ENCODE peak calls at places on chromosomes 6 and 20, in four cellular contexts. X is HepG2, U is GM12878, H is H1. F is an unnamed sample.

GRCh38 chr6:41785689-41786450 is 1.6 kb upstream of the TOMM6 start:
- DNase-seq in H (no peak), X (no peak), U (no peak), F (no peak)

GRCh38 chr6:27889628-27890315 is 22.4 kb downstream of the OR2B2 start:
- DNase-seq in H (no peak), U (no peak), X (no peak), F (no peak)

GRCh38 chr6:167588181-167588919 is 238.4 kb upstream of the AFDN start:
- DNase-seq in H (no peak), X (peak; percentile 77), U (no peak), F (no peak)

GRCh38 chr6:137426007-137426689 is 68.0 kb downstream of the OLIG3 start:
- DNase-seq in H (no peak), X (no peak), U (no peak), F (no peak)

GRCh38 chr6:29728173-29728879 is 5.1 kb downstream of the HLA-F start:
- DNase-seq in X (no peak), U (no peak), H (no peak), F (no peak)

GRCh38 chr20:48910360-48910781 is 11.1 kb upstream of the ARFGEF2 start:
- DNase-seq in X (no peak), U (no peak), H (no peak), F (no peak)

GRCh38 chr6:138545621-138545980 is 46.3 kb upstream of the NHSL1 start:
- DNase-seq in H (no peak), U (no peak), X (no peak), F (peak; percentile 16)

GRCh38 chr6:141403827-141404226 is 728.9 kb upstream of the GJE1 start:
- DNase-seq in H (no peak), U (no peak), X (no peak), F (no peak)

GRCh38 chr20:17895641-17896246 is 72.8 kb downstream of the SNX5 start:
- DNase-seq in X (no peak), U (peak; percentile 11), H (no peak), F (no peak)

GRCh38 chr20:38892091-38892981 is 33.9 kb upstream of the FAM83D start:
- DNase-seq in H (no peak), U (peak; percentile 79), X (no peak), F (no peak)

GRCh38 chr20:4507288-4507719 is 214.4 kb upstream of the PRND start:
- DNase-seq in U (no peak), H (no peak), X (no peak), F (no peak)

GRCh38 chr6:123009101-123009500 is 13.1 kb downstream of the CLVS2 start:
- DNase-seq in H (no peak), X (no peak), U (no peak), F (no peak)

GRCh38 chr6:68615965-68616364 is 19.1 kb upstream of the ADGRB3 start:
- DNase-seq in H (no peak), X (no peak), U (no peak), F (no peak)

GRCh38 chr6:63936399-63936798 is 300.8 kb downstream of the PHF3 start:
- DNase-seq in X (peak; percentile 22), H (no peak), U (no peak), F (no peak)

GRCh38 chr6:3585320-3585935 is 128.6 kb upstream of the SLC22A23 start:
- DNase-seq in U (no peak), X (no peak), H (no peak), F (no peak)

GRCh38 chr6:41937881-41938574 is 3.6 kb downstream of the CCND3 start:
- DNase-seq in X (no peak), H (no peak), U (no peak), F (no peak)

GRCh38 chr6:32607263-32607987 is 17.8 kb upstream of the HLA-DRB1 start:
- DNase-seq in H (no peak), X (no peak), U (no peak), F (no peak)

GRCh38 chr6:29666826-29667130 is 9.9 kb downstream of the MOG start:
- DNase-seq in H (no peak), X (no peak), U (no peak), F (peak; percentile 64)

GRCh38 chr20:44610313-44610965 is 28.1 kb downstream of the PKIG start:
- DNase-seq in H (no peak), X (no peak), U (no peak), F (no peak)

GRCh38 chr6:55433446-55434130 is 106.3 kb downstream of the GFRAL start:
- DNase-seq in X (no peak), H (no peak), U (no peak), F (peak; percentile 20)

GRCh38 chr6:3307436-3307835 is 48.7 kb downstream of the PSMG4 start:
- DNase-seq in X (no peak), U (no peak), H (no peak), F (no peak)

GRCh38 chr6:3356056-3356823 is 97.5 kb downstream of the PSMG4 start:
- DNase-seq in U (peak; percentile 77), H (peak; percentile 43), X (peak; percentile 65), F (no peak)

GRCh38 chr6:167537816-167538215 is 212.9 kb downstream of the TTLL2 start:
- DNase-seq in H (no peak), X (no peak), U (no peak), F (no peak)

GRCh38 chr6:163170294-163170883 is 244.1 kb upstream of the QKI start:
- DNase-seq in U (no peak), H (no peak), X (no peak), F (peak; percentile 5)

GRCh38 chr20:58634121-58634817 is 16.8 kb upstream of the STX16 start:
- DNase-seq in X (no peak), U (no peak), H (no peak), F (no peak)

GRCh38 chr6:4224082-4224978 is 89.0 kb upstream of the ECI2 start:
- DNase-seq in H (no peak), U (no peak), X (no peak), F (no peak)

GRCh38 chr6:168716581-168716980 is 275.6 kb downstream of the SMOC2 start:
- DNase-seq in U (no peak), H (no peak), X (no peak), F (no peak)

GRCh38 chr6:109912136-109912535 is 66.0 kb upstream of the GPR6 start:
- DNase-seq in U (no peak), X (no peak), H (no peak), F (no peak)
- TF ChIP-seq ZNF274 in U (no peak), X (no peak), H (no peak), F (no peak)

DNA sequence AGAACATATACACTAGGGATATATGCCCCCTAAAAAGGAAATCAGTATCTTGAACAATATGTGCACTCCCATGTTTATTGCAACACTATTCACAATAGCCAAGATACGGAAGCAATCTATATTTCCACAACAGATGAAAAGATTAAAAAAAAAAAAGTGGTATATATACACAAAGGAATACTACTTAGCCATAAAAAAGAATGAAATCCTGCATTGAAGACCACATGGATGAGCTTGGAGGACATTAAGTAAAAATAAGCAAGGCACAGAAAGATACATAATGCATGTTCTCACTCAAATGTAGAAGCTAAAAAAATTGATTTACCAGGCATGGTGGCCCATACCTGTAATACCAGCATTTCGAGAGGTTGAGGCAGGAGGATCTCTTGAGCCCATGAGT is 4.6 kb downstream of the GOPC start:
- DNase-seq in U (no peak), X (no peak), H (no peak), F (no peak)
- H3K9ac ChIP-seq in U (no peak overlapping the region), X (no peak overlapping the region), H (no peak overlapping the region), F (no peak overlapping the region)

GRCh38 chr6:116528800-116529199 is 16.7 kb downstream of the TRAPPC3L start:
- DNase-seq in U (no peak), H (no peak), X (peak; percentile 20), F (no peak)
- TF ChIP-seq SUZ12 in U (no peak), H (no peak), X (no peak), F (no peak)

GRCh38 chr6:148747493-148748160 is 797 bp downstream of the UST start:
- DNase-seq in X (no peak), H (peak; percentile 33), U (no peak), F (no peak)
- TF ChIP-seq ZNF274 in X (no peak), H (no peak), U (no peak), F (no peak)

GRCh38 chr20:51388227-51388626 is 154.3 kb downstream of the NFATC2 start:
- DNase-seq in U (no peak), X (no peak), H (no peak), F (no peak)

GRCh38 chr20:51384854-51385253 is 157.7 kb downstream of the NFATC2 start:
- DNase-seq in H (no peak), U (no peak), X (no peak), F (no peak)

GRCh38 chr20:51387125-51387865 is 155.2 kb downstream of the NFATC2 start:
- DNase-seq in H (no peak), U (no peak), X (no peak), F (peak; percentile 78)

GRCh38 chr20:51385941-51386530 is 156.5 kb downstream of the NFATC2 start:
- DNase-seq in H (no peak), U (no peak), X (peak; percentile 53), F (peak; percentile 62)

GRCh38 chr20:51386586-51386985 is 155.9 kb downstream of the NFATC2 start:
- DNase-seq in U (no peak), H (no peak), X (no peak), F (no peak)
- H3K9ac ChIP-seq in U (no peak overlapping the region), H (no peak overlapping the region), X (no peak overlapping the region), F (no peak overlapping the region)

GRCh38 chr6:47922391-47922790 is 140.6 kb downstream of the OPN5 start:
- DNase-seq in X (no peak), U (no peak), H (no peak), F (no peak)
- TF ChIP-seq SUZ12 in X (no peak), U (no peak), H (no peak), F (no peak)

DNA sequence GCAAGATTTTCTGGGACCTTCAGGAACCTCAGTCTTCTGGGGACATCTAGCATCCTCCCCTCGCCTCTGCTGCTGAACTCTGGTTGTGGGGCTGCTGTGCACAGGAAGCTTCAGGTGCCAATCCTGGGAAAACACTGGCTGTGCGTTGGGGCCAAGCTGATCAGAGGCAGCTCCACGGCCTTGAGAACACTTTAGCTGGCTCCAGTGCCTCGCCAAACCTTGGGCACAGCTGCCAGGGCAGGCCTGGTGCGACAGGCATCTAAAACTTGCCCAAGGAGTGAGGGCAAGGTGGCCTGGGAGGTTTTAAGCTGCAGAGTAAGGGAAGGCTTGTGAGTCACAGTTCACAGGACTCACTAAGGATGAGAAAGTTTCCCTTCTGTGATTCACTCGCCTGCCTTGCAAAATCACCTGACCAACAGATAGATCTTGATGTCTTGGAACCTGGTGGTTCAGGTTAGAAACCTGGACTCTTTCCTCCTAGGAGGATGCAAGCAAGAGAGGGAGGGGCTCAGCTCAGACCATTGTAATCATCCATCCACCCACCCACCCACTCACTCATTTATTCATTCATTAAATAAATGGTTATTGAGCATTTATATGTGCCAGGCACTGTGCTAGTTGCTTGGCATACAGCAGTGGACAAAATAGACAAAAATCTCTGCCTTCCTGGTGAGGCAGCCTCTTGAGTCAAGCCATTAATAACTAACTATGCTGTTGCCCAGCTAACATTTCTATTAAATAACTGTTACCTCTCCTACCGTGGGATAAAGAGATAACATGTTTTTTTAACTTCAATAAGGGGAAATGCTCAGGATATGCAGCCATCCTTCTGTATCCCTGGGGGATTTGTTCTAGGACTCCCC is 2.5 kb upstream of the SPATS1 start:
- DNase-seq in U (no peak), H (no peak), X (no peak), F (no peak)
- TF ChIP-seq ZNF274 in U (no peak), H (no peak), X (no peak), F (no peak)

F was measured in NT2/D1.